ENCODE peak calls at places on chromosomes 11 and 22, in five cellular contexts. One of them, this sample, is unnamed.

GRCh38 chr11:111601636-111601978 is 642 bp upstream of the SIK2 start:
- DNase-seq in left ventricle myocardium inferior: no peak
- DNase-seq in Peyer's patch: no peak
- DNase-seq in endothelial cell of umbilical vein: no peak
- DNase-seq in WERI-Rb-1: no peak
- DNase-seq in this sample: no peak

GRCh38 chr11:75308116-75308515 is 43.3 kb downstream of the ARRB1 start:
- DNase-seq in left ventricle myocardium inferior: no peak
- DNase-seq in Peyer's patch: no peak
- DNase-seq in endothelial cell of umbilical vein: no peak
- DNase-seq in WERI-Rb-1: no peak
- DNase-seq in this sample: no peak

GRCh38 chr11:78080084-78080817 is 589 bp upstream of the NDUFC2 start:
- DNase-seq in left ventricle myocardium inferior: no peak
- DNase-seq in Peyer's patch: no peak
- DNase-seq in endothelial cell of umbilical vein: no peak
- DNase-seq in WERI-Rb-1: no peak
- DNase-seq in this sample: no peak

GRCh38 chr11:45252877-45253276 is 33.3 kb downstream of the SYT13 start:
- DNase-seq in left ventricle myocardium inferior: no peak
- DNase-seq in Peyer's patch: no peak
- DNase-seq in endothelial cell of umbilical vein: no peak
- DNase-seq in WERI-Rb-1: no peak
- DNase-seq in this sample: no peak

GRCh38 chr22:25709758-25710157 is 32.2 kb upstream of the MYO18B start:
- DNase-seq in left ventricle myocardium inferior: no peak
- DNase-seq in Peyer's patch: no peak
- DNase-seq in endothelial cell of umbilical vein: no peak
- DNase-seq in WERI-Rb-1: no peak
- DNase-seq in this sample: no peak

GRCh38 chr11:32288276-32288675 is 147.1 kb downstream of the WT1 start:
- DNase-seq in left ventricle myocardium inferior: no peak
- DNase-seq in Peyer's patch: no peak
- DNase-seq in endothelial cell of umbilical vein: no peak
- DNase-seq in WERI-Rb-1: no peak
- DNase-seq in this sample: no peak

GRCh38 chr11:67025750-67026149 is 2.8 kb downstream of the SYT12 start:
- DNase-seq in left ventricle myocardium inferior: no peak
- DNase-seq in Peyer's patch: no peak
- DNase-seq in endothelial cell of umbilical vein: no peak
- DNase-seq in WERI-Rb-1: no peak
- DNase-seq in this sample: no peak

GRCh38 chr11:117514256-117514655 is 186.6 kb downstream of the CEP164 start:
- DNase-seq in left ventricle myocardium inferior: no peak
- DNase-seq in Peyer's patch: no peak
- DNase-seq in endothelial cell of umbilical vein: no peak
- DNase-seq in WERI-Rb-1: no peak
- DNase-seq in this sample: no peak

GRCh38 chr11:112526699-112527410 is 266.2 kb upstream of the PLET1 start:
- DNase-seq in left ventricle myocardium inferior: no peak
- DNase-seq in Peyer's patch: no peak
- DNase-seq in endothelial cell of umbilical vein: no peak
- DNase-seq in WERI-Rb-1: no peak
- DNase-seq in this sample: peak

GRCh38 chr11:65911682-65912568 is 6.9 kb downstream of the C11orf68 start:
- DNase-seq in left ventricle myocardium inferior: peak
- DNase-seq in Peyer's patch: no peak
- DNase-seq in endothelial cell of umbilical vein: peak
- DNase-seq in WERI-Rb-1: peak
- DNase-seq in this sample: peak

GRCh38 chr22:47548953-47549740 is 786.7 kb downstream of the TBC1D22A start:
- DNase-seq in left ventricle myocardium inferior: no peak
- DNase-seq in Peyer's patch: no peak
- DNase-seq in endothelial cell of umbilical vein: no peak
- DNase-seq in WERI-Rb-1: no peak
- DNase-seq in this sample: no peak

GRCh38 chr11:119892311-119892808 is 163.4 kb upstream of the NECTIN1 start:
- DNase-seq in left ventricle myocardium inferior: peak
- DNase-seq in Peyer's patch: no peak
- DNase-seq in endothelial cell of umbilical vein: no peak
- DNase-seq in WERI-Rb-1: peak
- DNase-seq in this sample: peak

GRCh38 chr11:131073167-131073566 is 156.9 kb upstream of the SNX19 start:
- DNase-seq in left ventricle myocardium inferior: no peak
- DNase-seq in Peyer's patch: no peak
- DNase-seq in endothelial cell of umbilical vein: no peak
- DNase-seq in WERI-Rb-1: no peak
- DNase-seq in this sample: no peak

GRCh38 chr11:44190883-44191230 is 95.4 kb downstream of the EXT2 start:
- DNase-seq in left ventricle myocardium inferior: no peak
- DNase-seq in Peyer's patch: no peak
- DNase-seq in endothelial cell of umbilical vein: no peak
- DNase-seq in WERI-Rb-1: no peak
- DNase-seq in this sample: peak

GRCh38 chr11:12864316-12865156 is 144.6 kb upstream of the RASSF10 start:
- DNase-seq in left ventricle myocardium inferior: no peak
- DNase-seq in Peyer's patch: no peak
- DNase-seq in endothelial cell of umbilical vein: peak
- DNase-seq in WERI-Rb-1: no peak
- DNase-seq in this sample: peak

GRCh38 chr11:111520565-111520964 is 6.0 kb downstream of the HOATZ start:
- DNase-seq in left ventricle myocardium inferior: no peak
- DNase-seq in Peyer's patch: no peak
- DNase-seq in endothelial cell of umbilical vein: no peak
- DNase-seq in WERI-Rb-1: no peak
- DNase-seq in this sample: peak

GRCh38 chr22:30262917-30263741 is 3.5 kb downstream of the OSM start:
- DNase-seq in left ventricle myocardium inferior: peak
- DNase-seq in Peyer's patch: peak
- DNase-seq in endothelial cell of umbilical vein: peak
- DNase-seq in WERI-Rb-1: peak
- DNase-seq in this sample: peak

GRCh38 chr11:60251485-60252207 is 8.7 kb upstream of the MS4A4E start:
- DNase-seq in left ventricle myocardium inferior: no peak
- DNase-seq in Peyer's patch: no peak
- DNase-seq in endothelial cell of umbilical vein: peak
- DNase-seq in WERI-Rb-1: no peak
- DNase-seq in this sample: peak

GRCh38 chr11:15920856-15921629 is 435.3 kb downstream of the SOX6 start:
- DNase-seq in left ventricle myocardium inferior: peak
- DNase-seq in Peyer's patch: no peak
- DNase-seq in endothelial cell of umbilical vein: no peak
- DNase-seq in WERI-Rb-1: no peak
- DNase-seq in this sample: no peak

GRCh38 chr11:29018631-29019030 is 910.4 kb downstream of the METTL15 start:
- DNase-seq in left ventricle myocardium inferior: no peak
- DNase-seq in Peyer's patch: no peak
- DNase-seq in endothelial cell of umbilical vein: peak
- DNase-seq in WERI-Rb-1: no peak
- DNase-seq in this sample: peak

GRCh38 chr11:106668147-106668546 is 350.1 kb downstream of the GUCY1A2 start:
- DNase-seq in left ventricle myocardium inferior: no peak
- DNase-seq in Peyer's patch: no peak
- DNase-seq in endothelial cell of umbilical vein: no peak
- DNase-seq in WERI-Rb-1: no peak
- DNase-seq in this sample: no peak

GRCh38 chr11:9722893-9723292 is 59.0 kb downstream of the SWAP70 start:
- DNase-seq in left ventricle myocardium inferior: no peak
- DNase-seq in Peyer's patch: no peak
- DNase-seq in endothelial cell of umbilical vein: no peak
- DNase-seq in WERI-Rb-1: no peak
- DNase-seq in this sample: no peak

GRCh38 chr11:79018371-79018849 is 422.4 kb downstream of the TENM4 start:
- DNase-seq in left ventricle myocardium inferior: no peak
- DNase-seq in Peyer's patch: no peak
- DNase-seq in endothelial cell of umbilical vein: peak
- DNase-seq in WERI-Rb-1: peak
- DNase-seq in this sample: no peak

GRCh38 chr11:47161134-47161854 is 15.4 kb downstream of the ARFGAP2 start:
- DNase-seq in left ventricle myocardium inferior: no peak
- DNase-seq in Peyer's patch: peak
- DNase-seq in endothelial cell of umbilical vein: peak
- DNase-seq in WERI-Rb-1: peak
- DNase-seq in this sample: peak

GRCh38 chr11:20638074-20638473 is 31.3 kb upstream of the NELL1 start:
- DNase-seq in left ventricle myocardium inferior: no peak
- DNase-seq in Peyer's patch: no peak
- DNase-seq in endothelial cell of umbilical vein: no peak
- DNase-seq in WERI-Rb-1: no peak
- DNase-seq in this sample: no peak

GRCh38 chr11:89626366-89626765 is 83.7 kb upstream of the TRIM77 start:
- DNase-seq in left ventricle myocardium inferior: no peak
- DNase-seq in Peyer's patch: no peak
- DNase-seq in endothelial cell of umbilical vein: no peak
- DNase-seq in WERI-Rb-1: no peak
- DNase-seq in this sample: no peak

GRCh38 chr11:11836676-11837231 is 5.0 kb upstream of the USP47 start:
- DNase-seq in left ventricle myocardium inferior: no peak
- DNase-seq in Peyer's patch: no peak
- DNase-seq in endothelial cell of umbilical vein: no peak
- DNase-seq in WERI-Rb-1: no peak
- DNase-seq in this sample: no peak

GRCh38 chr22:25170426-25170980 is 29.2 kb upstream of the CRYBB3 start:
- DNase-seq in left ventricle myocardium inferior: no peak
- DNase-seq in Peyer's patch: no peak
- DNase-seq in endothelial cell of umbilical vein: no peak
- DNase-seq in WERI-Rb-1: no peak
- DNase-seq in this sample: no peak

GRCh38 chr11:94449437-94449836 is 44.2 kb downstream of the MRE11 start:
- DNase-seq in left ventricle myocardium inferior: no peak
- DNase-seq in Peyer's patch: no peak
- DNase-seq in endothelial cell of umbilical vein: peak
- DNase-seq in WERI-Rb-1: no peak
- DNase-seq in this sample: no peak

GRCh38 chr11:1455763-1456060 is 30.9 kb downstream of the MOB2 start:
- DNase-seq in left ventricle myocardium inferior: no peak
- DNase-seq in Peyer's patch: no peak
- DNase-seq in endothelial cell of umbilical vein: no peak
- DNase-seq in WERI-Rb-1: no peak
- DNase-seq in this sample: no peak

DNA sequence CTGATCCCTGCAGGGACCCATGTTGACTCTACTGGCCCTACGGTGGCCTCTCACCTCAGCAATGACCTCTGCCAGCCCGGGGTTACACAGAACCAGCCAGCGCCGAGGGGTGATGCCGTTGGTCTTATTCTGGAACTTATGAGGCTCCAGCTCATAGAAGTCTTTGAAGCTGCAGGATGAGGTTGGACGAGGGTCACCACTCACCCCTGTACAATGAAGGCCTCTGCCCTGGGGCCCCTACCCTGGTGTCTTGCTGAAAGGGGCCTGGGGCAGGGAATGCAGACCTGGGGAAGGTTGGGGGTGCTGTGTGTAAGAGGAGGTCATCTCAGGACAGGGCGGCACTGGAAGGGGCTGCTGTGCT is 6.8 kb downstream of the PYGM start:
- DNase-seq in left ventricle myocardium inferior: no peak
- DNase-seq in Peyer's patch: no peak
- DNase-seq in endothelial cell of umbilical vein: no peak
- DNase-seq in WERI-Rb-1: no peak
- DNase-seq in this sample: no peak
- H3K27ac ChIP-seq in left ventricle myocardium inferior: no peak
- H3K27ac ChIP-seq in Peyer's patch: no peak
- H3K27ac ChIP-seq in endothelial cell of umbilical vein: no peak
- H3K27ac ChIP-seq in WERI-Rb-1: no peak
- H3K27ac ChIP-seq in this sample: no peak

DNA sequence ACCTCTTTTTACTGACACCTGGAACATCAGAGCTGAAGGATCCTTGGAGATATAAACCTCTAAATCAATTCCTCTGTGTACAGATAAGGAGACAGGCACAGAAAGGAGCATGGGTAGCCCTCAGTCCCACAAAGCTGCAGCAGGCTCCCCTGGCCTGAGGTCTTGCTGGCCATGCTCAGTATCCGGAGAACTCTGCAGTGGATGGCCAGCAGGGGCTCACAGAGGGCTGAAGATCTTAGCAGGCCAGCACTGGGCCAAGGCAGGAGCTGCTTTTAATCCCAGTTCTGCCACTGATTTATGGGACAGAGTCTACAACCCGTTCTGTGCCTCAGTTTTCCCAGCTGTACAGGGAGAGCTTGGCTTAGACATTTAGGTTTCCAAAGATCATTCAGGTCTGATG is 52.6 kb upstream of the LRRC32 start:
- DNase-seq in left ventricle myocardium inferior: no peak
- DNase-seq in Peyer's patch: no peak
- DNase-seq in endothelial cell of umbilical vein: no peak
- DNase-seq in WERI-Rb-1: peak
- DNase-seq in this sample: no peak
- TF ChIP-seq CTCF in left ventricle myocardium inferior: no peak
- TF ChIP-seq CTCF in Peyer's patch: no peak
- TF ChIP-seq CTCF in endothelial cell of umbilical vein: no peak
- TF ChIP-seq CTCF in WERI-Rb-1: peak
- TF ChIP-seq CTCF in this sample: no peak

DNA sequence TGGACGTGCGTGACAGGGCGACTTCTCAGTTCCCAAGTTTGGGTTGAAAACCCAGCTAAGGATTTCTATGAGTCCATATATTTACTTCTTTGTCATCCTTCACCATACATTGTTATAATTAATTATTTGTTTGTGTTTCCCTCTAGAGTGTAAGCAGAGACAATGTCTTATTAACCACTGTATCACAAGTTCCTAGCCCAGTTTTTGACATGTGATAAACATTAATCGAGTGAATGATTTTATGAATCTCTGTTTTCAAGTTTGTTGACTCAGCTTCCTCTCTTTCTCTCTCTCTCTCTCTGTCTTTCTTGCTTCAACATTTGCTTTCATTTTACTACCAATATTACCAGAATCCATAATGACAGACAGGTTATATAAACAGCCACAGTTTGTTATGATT is 1259.6 kb upstream of the TENM4 start:
- DNase-seq in left ventricle myocardium inferior: no peak
- DNase-seq in Peyer's patch: no peak
- DNase-seq in endothelial cell of umbilical vein: peak
- DNase-seq in WERI-Rb-1: no peak
- DNase-seq in this sample: no peak
- H3K27ac ChIP-seq in left ventricle myocardium inferior: no peak
- H3K27ac ChIP-seq in Peyer's patch: no peak
- H3K27ac ChIP-seq in endothelial cell of umbilical vein: peak
- H3K27ac ChIP-seq in WERI-Rb-1: no peak
- H3K27ac ChIP-seq in this sample: no peak

DNA sequence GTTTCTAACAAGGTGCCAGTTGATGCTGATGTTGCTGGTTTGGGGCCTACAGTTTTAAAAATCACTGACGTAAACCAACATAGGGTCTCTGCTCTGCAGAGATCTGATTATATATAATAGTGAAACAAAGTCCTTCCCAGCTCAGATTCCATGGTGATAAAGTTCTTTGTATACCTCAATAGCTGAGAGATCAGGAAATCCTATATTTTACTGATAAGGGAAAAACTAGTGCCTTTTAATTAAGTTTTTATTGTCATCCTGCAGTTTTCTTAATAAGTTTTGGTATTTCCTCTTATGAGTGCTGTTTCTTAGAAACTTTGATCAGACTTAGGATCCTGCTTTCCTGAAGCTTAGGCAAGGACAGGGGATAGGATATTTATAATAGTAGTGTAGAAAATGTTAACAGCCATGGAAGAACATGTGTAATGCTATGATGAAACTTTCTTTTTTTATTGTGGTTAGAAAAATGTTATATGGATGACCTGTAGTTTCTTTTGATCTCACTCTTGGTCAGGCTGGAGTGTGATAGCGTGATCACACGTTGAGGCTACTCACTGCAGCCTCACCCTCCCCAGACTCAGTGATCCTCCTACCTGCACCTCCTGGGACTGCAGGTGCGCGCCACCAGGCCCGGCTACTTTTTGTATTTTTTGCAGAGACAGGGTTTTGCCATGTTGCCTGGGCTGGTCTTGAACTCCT is 14.1 kb downstream of the CAPRIN1 start:
- DNase-seq in left ventricle myocardium inferior: no peak
- DNase-seq in Peyer's patch: no peak
- DNase-seq in endothelial cell of umbilical vein: peak
- DNase-seq in WERI-Rb-1: no peak
- DNase-seq in this sample: peak
- TF ChIP-seq CTCF in left ventricle myocardium inferior: peak
- TF ChIP-seq CTCF in Peyer's patch: no peak
- TF ChIP-seq CTCF in endothelial cell of umbilical vein: no peak
- TF ChIP-seq CTCF in WERI-Rb-1: peak
- TF ChIP-seq CTCF in this sample: peak

This sample was measured in A673.